ENCODE peak calls at places on chromosomes 16 and 17, in eight cellular contexts. J is stimulated activated CD8-positive, alpha-beta memory T cell treated with anti-CD3 and anti-CD28 coated beads, Interleukin-2, amount 100 ng/mL, for 48 hours; C is endothelial cell; I is germinal center; R is adrenal gland; K is NCI-H345; M is naive thymus-derived CD4-positive, alpha-beta T cell; O is activated T-helper 1 cell treated with Interleukin-2 at 50 U/mL for 16 hours. Q is an unnamed sample.
A peak's percentile ranks its signal among the peaks of the same experiment; 100 is the strongest.

GRCh38 chr17:67360880-67361279 is 5.5 kb downstream of the PSMD12 start:
- DNase-seq in J (no peak), C (no peak), R (no peak), I (no peak), O (no peak), K (no peak), M (no peak), Q (no peak)

GRCh38 chr17:7077911-7078546 is 2.0 kb downstream of the CLEC10A start:
- DNase-seq in J (no peak), I (no peak), M (no peak), R (no peak), O (no peak), C (no peak), K (no peak), Q (no peak)

GRCh38 chr16:24253192-24253591 is 2.9 kb upstream of the CACNG3 start:
- DNase-seq in K (peak; percentile 56), M (no peak), C (peak; percentile 34), O (no peak), J (peak; percentile 1), I (peak; percentile 68), R (peak; percentile 30), Q (peak; percentile 39)

GRCh38 chr17:76369804-76370203 is 14.6 kb upstream of the SPHK1 start:
- DNase-seq in O (no peak), K (no peak), C (no peak), M (no peak), R (no peak), I (no peak), J (no peak), Q (peak; percentile 77)

GRCh38 chr17:31575043-31575442 is 183.6 kb downstream of the RAB11FIP4 start:
- DNase-seq in C (no peak), I (no peak), J (no peak), O (no peak), M (no peak), K (no peak), R (no peak), Q (no peak)

GRCh38 chr17:6457688-6458190 is 13.5 kb downstream of the PIMREG start:
- DNase-seq in R (no peak), I (no peak), K (no peak), O (no peak), C (no peak), J (no peak), M (no peak), Q (no peak)

GRCh38 chr16:50303605-50304466 is 37.5 kb downstream of the ADCY7 start:
- DNase-seq in K (no peak), I (no peak), C (no peak), R (peak; percentile 11), J (no peak), O (no peak), M (no peak), Q (no peak)

GRCh38 chr17:47935961-47936360 is 5.4 kb upstream of the PNPO start:
- DNase-seq in O (no peak), I (no peak), C (no peak), K (no peak), M (no peak), J (no peak), R (no peak), Q (no peak)

GRCh38 chr16:81522141-81522701 is 77.6 kb downstream of the CMIP start:
- DNase-seq in R (no peak), C (no peak), K (no peak), J (no peak), M (no peak), O (no peak), I (no peak), Q (no peak)

GRCh38 chr17:82252511-82253178 is 20.9 kb downstream of the CSNK1D start:
- DNase-seq in R (no peak), C (no peak), J (no peak), O (no peak), M (no peak), K (no peak), I (no peak), Q (peak; percentile 5)

GRCh38 chr16:57742543-57742942 is 7.0 kb downstream of the KATNB1 start:
- DNase-seq in I (no peak), C (no peak), J (no peak), M (no peak), K (peak; percentile 66), O (no peak), R (no peak), Q (no peak)

GRCh38 chr16:11326737-11327276 is 18.5 kb upstream of the RMI2 start:
- DNase-seq in C (no peak), O (no peak), J (no peak), I (no peak), K (no peak), M (no peak), R (no peak), Q (no peak)

GRCh38 chr17:3944485-3945388 is 19.5 kb downstream of the ATP2A3 start:
- DNase-seq in M (peak; percentile 50), O (no peak), R (peak; percentile 74), J (peak; percentile 37), K (no peak), I (peak; percentile 67), C (peak; percentile 90), Q (peak; percentile 89)

GRCh38 chr17:1229354-1229890 is 40.8 kb upstream of the BHLHA9 start:
- DNase-seq in M (peak; percentile 46), K (no peak), I (peak; percentile 94), C (peak; percentile 12), O (peak; percentile 7), J (peak; percentile 23), R (peak; percentile 50), Q (peak; percentile 59)

GRCh38 chr17:11487469-11487868 is 110.8 kb upstream of the DNAH9 start:
- DNase-seq in K (no peak), I (no peak), R (no peak), O (no peak), J (no peak), C (no peak), M (no peak), Q (no peak)

GRCh38 chr17:4247361-4247980 is 16.3 kb downstream of the ANKFY1 start:
- DNase-seq in R (no peak), I (no peak), O (no peak), J (no peak), K (peak; percentile 9), M (no peak), C (no peak), Q (peak; percentile 67)

GRCh38 chr16:81779540-81780320 is 639 bp downstream of the PLCG2 start:
- DNase-seq in O (no peak), C (peak; percentile 23), M (no peak), I (no peak), K (no peak), R (peak; percentile 38), J (no peak), Q (peak; percentile 32)

GRCh38 chr16:77459534-77460412 is 24.9 kb upstream of the ADAMTS18 start:
- DNase-seq in K (no peak), R (no peak), M (no peak), C (no peak), J (no peak), O (no peak), I (no peak), Q (no peak)

GRCh38 chr16:66189951-66190350 is 176.5 kb upstream of the CDH5 start:
- DNase-seq in K (no peak), M (no peak), J (no peak), O (no peak), I (no peak), R (no peak), C (no peak), Q (no peak)

GRCh38 chr17:32546031-32546444 is 59.2 kb downstream of the CDK5R1 start:
- DNase-seq in O (no peak), I (no peak), J (no peak), C (no peak), M (no peak), R (no peak), K (peak; percentile 42), Q (peak; percentile 23)